ENCODE peak calls at places on chromosomes 12 and 14, in five cellular contexts. O, L, R, S and J are unnamed samples.

GRCh38 chr12:124646385-124647230 is 79.2 kb upstream of the NCOR2 start:
- DNase-seq in O (no peak), L (peak), R (no peak), S (no peak), J (no peak)

GRCh38 chr12:110699591-110700445 is 10.9 kb upstream of the HVCN1 start:
- DNase-seq in O (no peak), L (no peak), R (no peak), S (no peak), J (no peak)

GRCh38 chr14:68395585-68395984 is 397.3 kb downstream of the ZFP36L1 start:
- DNase-seq in O (peak), L (no peak), R (no peak), S (peak), J (peak)

GRCh38 chr12:14664434-14665023 is 31.9 kb downstream of the GUCY2C start:
- DNase-seq in O (peak), L (peak), R (peak), S (no peak), J (no peak)

GRCh38 chr12:47828967-47829482 is 9.3 kb upstream of the HDAC7 start:
- DNase-seq in O (peak), L (no peak), R (no peak), S (no peak), J (no peak)

GRCh38 chr14:73241481-73242165 is 4.3 kb downstream of the PAPLN start:
- DNase-seq in O (no peak), L (no peak), R (no peak), S (no peak), J (no peak)

GRCh38 chr14:81343166-81343565 is 57.0 kb downstream of the STON2 start:
- DNase-seq in O (no peak), L (no peak), R (no peak), S (no peak), J (no peak)

GRCh38 chr12:120687570-120688289 is 781 bp downstream of the MLEC start:
- DNase-seq in O (peak), L (peak), R (no peak), S (no peak), J (no peak)

GRCh38 chr14:77114609-77115008 is 16.6 kb downstream of the CIPC start:
- DNase-seq in O (no peak), L (no peak), R (no peak), S (no peak), J (no peak)

GRCh38 chr12:42360747-42361403 is 34.9 kb downstream of the PPHLN1 start:
- DNase-seq in O (peak), L (no peak), R (peak), S (no peak), J (no peak)

GRCh38 chr12:124975276-124975675 is 13.7 kb downstream of the DHX37 start:
- DNase-seq in O (no peak), L (no peak), R (no peak), S (no peak), J (no peak)

GRCh38 chr12:11307143-11307542 is 3.1 kb downstream of the PRB4 start:
- DNase-seq in O (no peak), L (no peak), R (no peak), S (no peak), J (no peak)

GRCh38 chr12:115885040-115885439 is 392.5 kb downstream of the MED13L start:
- DNase-seq in O (no peak), L (no peak), R (no peak), S (no peak), J (no peak)

GRCh38 chr12:2679068-2679815 is 115.5 kb upstream of the FKBP4 start:
- DNase-seq in O (no peak), L (no peak), R (no peak), S (no peak), J (no peak)

GRCh38 chr14:55340482-55340881 is 69.3 kb downstream of the FBXO34 start:
- DNase-seq in O (no peak), L (no peak), R (no peak), S (no peak), J (no peak)

GRCh38 chr14:78848234-78848820 is 678.2 kb downstream of the NRXN3 start:
- DNase-seq in O (peak), L (peak), R (peak), S (no peak), J (no peak)

GRCh38 chr12:130807309-130807708 is 31.7 kb downstream of the STX2 start:
- DNase-seq in O (no peak), L (no peak), R (no peak), S (no peak), J (no peak)

GRCh38 chr14:74846968-74847549 is 28.9 kb downstream of the PROX2 start:
- DNase-seq in O (peak), L (no peak), R (no peak), S (no peak), J (no peak)

GRCh38 chr14:35340616-35341453 is 48.7 kb downstream of the PSMA6 start:
- DNase-seq in O (no peak), L (no peak), R (no peak), S (no peak), J (no peak)

GRCh38 chr12:26318661-26319068 is 123.3 kb downstream of the SSPN start:
- DNase-seq in O (peak), L (no peak), R (peak), S (no peak), J (no peak)

GRCh38 chr14:39168591-39168990 is 1.5 kb downstream of the TRAPPC6B start:
- DNase-seq in O (no peak), L (no peak), R (no peak), S (no peak), J (no peak)

GRCh38 chr14:77458249-77458950 is 507 bp downstream of the AHSA1 start:
- DNase-seq in O (peak), L (peak), R (no peak), S (no peak), J (no peak)

GRCh38 chr14:58133739-58134138 is 18.3 kb downstream of the ARMH4 start:
- DNase-seq in O (peak), L (no peak), R (no peak), S (peak), J (no peak)